ENCODE peak calls at places on chromosomes 16 and 17, in six cellular contexts. One of them, this sample, is unnamed.

GRCh38 chr16:68539704-68540370 is 746 bp downstream of the ZFP90 start:
- DNase-seq in heart right ventricle: no peak
- DNase-seq in cardiac muscle cell: peak
- DNase-seq in frontal cortex: peak
- DNase-seq in Calu3: peak
- DNase-seq in kidney tubule cell: peak
- DNase-seq in this sample: no peak

GRCh38 chr17:19867094-19867653 is 562 bp downstream of the ULK2 start:
- DNase-seq in frontal cortex: peak
- DNase-seq in Calu3: peak
- DNase-seq in heart right ventricle: peak
- DNase-seq in kidney tubule cell: peak
- DNase-seq in cardiac muscle cell: peak
- DNase-seq in this sample: peak

GRCh38 chr17:27456681-27457404 is 595 bp downstream of the KSR1 start:
- DNase-seq in kidney tubule cell: no peak
- DNase-seq in cardiac muscle cell: no peak
- DNase-seq in frontal cortex: peak
- DNase-seq in Calu3: peak
- DNase-seq in heart right ventricle: peak
- DNase-seq in this sample: no peak

GRCh38 chr16:50282010-50282538 is 15.7 kb downstream of the ADCY7 start:
- DNase-seq in Calu3: no peak
- DNase-seq in cardiac muscle cell: peak
- DNase-seq in kidney tubule cell: no peak
- DNase-seq in heart right ventricle: peak
- DNase-seq in frontal cortex: no peak
- DNase-seq in this sample: peak

GRCh38 chr17:41178843-41179616 is 1.0 kb upstream of the KRTAP4-2 start:
- DNase-seq in Calu3: no peak
- DNase-seq in kidney tubule cell: peak
- DNase-seq in cardiac muscle cell: no peak
- DNase-seq in frontal cortex: no peak
- DNase-seq in heart right ventricle: no peak
- DNase-seq in this sample: no peak

GRCh38 chr16:88009566-88010342 is 58.5 kb downstream of the BANP start:
- DNase-seq in cardiac muscle cell: no peak
- DNase-seq in Calu3: no peak
- DNase-seq in frontal cortex: no peak
- DNase-seq in heart right ventricle: no peak
- DNase-seq in kidney tubule cell: no peak
- DNase-seq in this sample: no peak

GRCh38 chr17:17900615-17901520 is 64.1 kb upstream of the SREBF1 start:
- DNase-seq in frontal cortex: peak
- DNase-seq in kidney tubule cell: peak
- DNase-seq in Calu3: peak
- DNase-seq in heart right ventricle: peak
- DNase-seq in cardiac muscle cell: peak
- DNase-seq in this sample: peak

GRCh38 chr16:13289515-13289914 is 388.1 kb downstream of the SHISA9 start:
- DNase-seq in Calu3: no peak
- DNase-seq in heart right ventricle: no peak
- DNase-seq in cardiac muscle cell: no peak
- DNase-seq in kidney tubule cell: no peak
- DNase-seq in frontal cortex: no peak
- DNase-seq in this sample: no peak

GRCh38 chr17:78783711-78784396 is 1.8 kb upstream of the CYTH1 start:
- DNase-seq in Calu3: no peak
- DNase-seq in heart right ventricle: no peak
- DNase-seq in frontal cortex: no peak
- DNase-seq in kidney tubule cell: no peak
- DNase-seq in cardiac muscle cell: no peak
- DNase-seq in this sample: no peak

GRCh38 chr16:28897826-28898225 is 19.5 kb downstream of the ATP2A1 start:
- DNase-seq in cardiac muscle cell: no peak
- DNase-seq in frontal cortex: no peak
- DNase-seq in Calu3: no peak
- DNase-seq in heart right ventricle: no peak
- DNase-seq in kidney tubule cell: peak
- DNase-seq in this sample: no peak

GRCh38 chr17:75317671-75318070 is 28.4 kb upstream of the SLC25A19 start:
- DNase-seq in cardiac muscle cell: no peak
- DNase-seq in Calu3: peak
- DNase-seq in kidney tubule cell: no peak
- DNase-seq in frontal cortex: no peak
- DNase-seq in heart right ventricle: no peak
- DNase-seq in this sample: peak

GRCh38 chr16:29757950-29758466 is 12.2 kb upstream of the C16orf54 start:
- DNase-seq in cardiac muscle cell: peak
- DNase-seq in kidney tubule cell: peak
- DNase-seq in heart right ventricle: no peak
- DNase-seq in frontal cortex: no peak
- DNase-seq in Calu3: no peak
- DNase-seq in this sample: no peak

GRCh38 chr17:80180192-80180591 is 10.4 kb downstream of the CARD14 start:
- DNase-seq in heart right ventricle: no peak
- DNase-seq in Calu3: no peak
- DNase-seq in kidney tubule cell: no peak
- DNase-seq in frontal cortex: no peak
- DNase-seq in cardiac muscle cell: no peak
- DNase-seq in this sample: no peak

GRCh38 chr17:62754696-62755095 is 53.4 kb downstream of the MARCHF10 start:
- DNase-seq in frontal cortex: no peak
- DNase-seq in Calu3: no peak
- DNase-seq in kidney tubule cell: no peak
- DNase-seq in cardiac muscle cell: no peak
- DNase-seq in heart right ventricle: no peak
- DNase-seq in this sample: no peak

This sample was measured in colonic mucosa.